ENCODE peak calls at places on chromosome 14, in five cellular contexts. One of them, this sample, is unnamed.

GRCh38 chr14:39843881-39844280 is 411.6 kb upstream of the FBXO33 start:
- DNase-seq in glomerular endothelial cell: no peak
- DNase-seq in NCI-H774: no peak
- DNase-seq in EL: no peak
- DNase-seq in tibial artery: no peak
- DNase-seq in this sample: no peak

GRCh38 chr14:101005447-101005846 is 101.9 kb upstream of the RTL1 start:
- DNase-seq in glomerular endothelial cell: no peak
- DNase-seq in EL: no peak
- DNase-seq in tibial artery: peak; percentile 76
- DNase-seq in NCI-H774: no peak
- DNase-seq in this sample: no peak

GRCh38 chr14:96040836-96041371 is 1.7 kb downstream of the C14orf132 start:
- DNase-seq in EL: no peak
- DNase-seq in NCI-H774: no peak
- DNase-seq in tibial artery: no peak
- DNase-seq in glomerular endothelial cell: no peak
- DNase-seq in this sample: no peak

GRCh38 chr14:77003960-77004710 is 24.4 kb downstream of the IRF2BPL start:
- DNase-seq in tibial artery: no peak
- DNase-seq in NCI-H774: no peak
- DNase-seq in glomerular endothelial cell: no peak
- DNase-seq in EL: peak; percentile 23
- DNase-seq in this sample: no peak

GRCh38 chr14:58626441-58626840 is 11.3 kb upstream of the DACT1 start:
- DNase-seq in glomerular endothelial cell: no peak
- DNase-seq in NCI-H774: no peak
- DNase-seq in tibial artery: no peak
- DNase-seq in EL: peak; percentile 64
- DNase-seq in this sample: no peak

GRCh38 chr14:67674480-67675218 is at the start of gene VTI1B:
- DNase-seq in NCI-H774: peak; percentile 29
- DNase-seq in glomerular endothelial cell: peak; percentile 18
- DNase-seq in EL: peak; percentile 78
- DNase-seq in tibial artery: peak; percentile 88
- DNase-seq in this sample: peak; percentile 68

GRCh38 chr14:55359307-55359706 is 52.3 kb downstream of the ATG14 start:
- DNase-seq in NCI-H774: no peak
- DNase-seq in glomerular endothelial cell: no peak
- DNase-seq in EL: no peak
- DNase-seq in tibial artery: no peak
- DNase-seq in this sample: no peak

GRCh38 chr14:54173782-54174181 is 217.2 kb upstream of the BMP4 start:
- DNase-seq in EL: peak; percentile 66
- DNase-seq in tibial artery: no peak
- DNase-seq in glomerular endothelial cell: no peak
- DNase-seq in NCI-H774: no peak
- DNase-seq in this sample: no peak

GRCh38 chr14:86802726-86803125 is 1190.3 kb downstream of the GALC start:
- DNase-seq in glomerular endothelial cell: no peak
- DNase-seq in tibial artery: no peak
- DNase-seq in NCI-H774: no peak
- DNase-seq in EL: no peak
- DNase-seq in this sample: no peak

This sample was measured in NCI-H1105.